ENCODE peak calls at places on chromosome 7, in eight cellular contexts. L is AG04449, I is left ventricle myocardium inferior, B is GM23338, E is B cell, K is AG09319, T is brain microvascular endothelial cell, S is colonic mucosa. P is an unnamed sample.

GRCh38 chr7:2384354-2385243 is 18.8 kb upstream of the CHST12 start:
- DNase-seq in S (no peak), B (peak), E (no peak), K (no peak), L (no peak), I (no peak), T (no peak), P (no peak)

GRCh38 chr7:151851160-151851751 is 25.7 kb downstream of the PRKAG2 start:
- DNase-seq in L (no peak), K (no peak), I (peak), S (no peak), T (no peak), B (no peak), E (peak), P (no peak)

GRCh38 chr7:141359740-141360413 is 191.3 kb upstream of the AGK start:
- DNase-seq in I (no peak), B (no peak), K (no peak), E (no peak), T (peak), L (no peak), S (no peak), P (no peak)

GRCh38 chr7:22549051-22549450 is 49.1 kb upstream of the STEAP1B start:
- DNase-seq in E (no peak), B (peak), T (no peak), I (no peak), K (no peak), S (no peak), L (no peak), P (no peak)

GRCh38 chr7:52639126-52639525 is 396.3 kb upstream of the POM121L12 start:
- DNase-seq in K (no peak), B (peak), T (no peak), I (no peak), S (no peak), L (no peak), E (no peak), P (no peak)

GRCh38 chr7:36512607-36513006 is 122.9 kb downstream of the ANLN start:
- DNase-seq in S (no peak), B (no peak), I (no peak), E (no peak), T (no peak), K (no peak), L (no peak), P (no peak)

GRCh38 chr7:157086508-157087187 is 52.1 kb upstream of the UBE3C start:
- DNase-seq in T (no peak), K (no peak), S (no peak), I (no peak), L (no peak), B (no peak), E (no peak), P (no peak)

GRCh38 chr7:33842141-33842540 is 63.2 kb upstream of the BMPER start:
- DNase-seq in S (no peak), B (no peak), K (no peak), L (no peak), E (no peak), T (no peak), I (no peak), P (no peak)

GRCh38 chr7:100855515-100855914 is 3.0 kb downstream of the SLC12A9 start:
- DNase-seq in L (no peak), I (no peak), S (no peak), T (no peak), B (no peak), E (no peak), K (no peak), P (no peak)

GRCh38 chr7:129644634-129645230 is 33.2 kb downstream of the NRF1 start:
- DNase-seq in K (no peak), L (no peak), E (no peak), B (peak), S (no peak), I (no peak), T (peak), P (no peak)

GRCh38 chr7:98569606-98570337 is 47.3 kb upstream of the NPTX2 start:
- DNase-seq in K (no peak), E (no peak), B (no peak), T (no peak), L (no peak), I (peak), S (no peak), P (no peak)

GRCh38 chr7:44280993-44281721 is 44.2 kb downstream of the CAMK2B start:
- DNase-seq in T (no peak), K (no peak), S (no peak), L (no peak), I (peak), E (no peak), B (no peak), P (no peak)

GRCh38 chr7:156919132-156919713 is 26.2 kb upstream of the LMBR1 start:
- DNase-seq in L (no peak), I (no peak), K (no peak), S (no peak), T (no peak), B (no peak), E (no peak), P (no peak)

GRCh38 chr7:37956791-37957190 is 36.4 kb downstream of the EPDR1 start:
- DNase-seq in L (no peak), E (no peak), K (no peak), T (no peak), B (no peak), I (no peak), S (no peak), P (no peak)

GRCh38 chr7:134829381-134829986 is 50.0 kb downstream of the CALD1 start:
- DNase-seq in E (no peak), S (no peak), L (no peak), T (no peak), K (no peak), B (no peak), I (no peak), P (no peak)

GRCh38 chr7:38192347-38192746 is 14.3 kb downstream of the STARD3NL start:
- DNase-seq in B (no peak), T (no peak), I (no peak), L (no peak), S (no peak), K (no peak), E (no peak), P (no peak)

GRCh38 chr7:129836983-129837382 is 115.8 kb downstream of the UBE2H start:
- DNase-seq in L (no peak), K (no peak), B (no peak), E (no peak), T (no peak), I (no peak), S (no peak), P (no peak)

GRCh38 chr7:20831451-20831850 is 44.8 kb upstream of the SP8 start:
- DNase-seq in B (no peak), I (no peak), K (no peak), E (no peak), T (no peak), L (no peak), S (no peak), P (no peak)

GRCh38 chr7:20835111-20835750 is 48.5 kb upstream of the SP8 start:
- DNase-seq in S (no peak), T (no peak), L (no peak), B (peak), K (no peak), E (no peak), I (no peak), P (no peak)

GRCh38 chr7:20839196-20839735 is 52.6 kb upstream of the SP8 start:
- DNase-seq in E (no peak), K (no peak), T (no peak), I (no peak), S (no peak), L (no peak), B (no peak), P (no peak)

GRCh38 chr7:20831976-20832375 is 45.3 kb upstream of the SP8 start:
- DNase-seq in E (no peak), T (no peak), K (no peak), I (no peak), L (no peak), S (no peak), B (peak), P (no peak)

GRCh38 chr7:20834656-20835055 is 48.0 kb upstream of the SP8 start:
- DNase-seq in L (no peak), K (no peak), S (no peak), B (peak), E (no peak), I (no peak), T (no peak), P (no peak)
- TF ChIP-seq CTCF in L (no peak), K (no peak), S (no peak), B (peak), E (no peak), I (no peak), T (no peak), P (peak)

GRCh38 chr7:96695581-96695980 is 14.1 kb downstream of the SEM1 start:
- DNase-seq in K (no peak), S (no peak), B (no peak), T (no peak), E (no peak), L (no peak), I (no peak), P (no peak)

GRCh38 chr7:96699219-96699871 is 10.3 kb downstream of the SEM1 start:
- DNase-seq in L (no peak), I (no peak), T (no peak), E (no peak), S (no peak), K (no peak), B (no peak), P (no peak)

GRCh38 chr7:96701258-96701657 is 8.4 kb downstream of the SEM1 start:
- DNase-seq in T (no peak), I (no peak), B (peak), S (no peak), E (no peak), L (no peak), K (no peak), P (no peak)

GRCh38 chr7:96700516-96700915 is 9.1 kb downstream of the SEM1 start:
- DNase-seq in T (no peak), B (no peak), S (no peak), E (no peak), K (no peak), L (no peak), I (no peak), P (no peak)

GRCh38 chr7:96697822-96698221 is 11.8 kb downstream of the SEM1 start:
- DNase-seq in B (no peak), E (no peak), I (no peak), K (no peak), S (no peak), L (no peak), T (no peak), P (no peak)
- TF ChIP-seq CTCF in B (no peak), E (no peak), I (no peak), K (no peak), S (no peak), L (no peak), T (no peak), P (no peak)

GRCh38 chr7:29588900-29589696 is 25.5 kb downstream of the PRR15 start:
- DNase-seq in I (no peak), B (peak), L (no peak), E (peak), S (peak), T (peak), K (no peak), P (peak)
- TF ChIP-seq CTCF in I (peak), B (peak), L (peak), E (peak), S (peak), T (peak), K (peak), P (peak)

GRCh38 chr7:3397324-3397723 is 96.3 kb downstream of the SDK1 start:
- DNase-seq in E (no peak), K (no peak), T (no peak), B (no peak), L (no peak), I (no peak), S (no peak), P (no peak)

GRCh38 chr7:3393862-3394261 is 92.8 kb downstream of the SDK1 start:
- DNase-seq in B (no peak), L (no peak), S (no peak), E (no peak), K (no peak), T (no peak), I (no peak), P (no peak)

GRCh38 chr7:3404490-3404889 is 103.4 kb downstream of the SDK1 start:
- DNase-seq in I (no peak), B (no peak), T (peak), S (no peak), L (no peak), K (peak), E (no peak), P (no peak)

DNA sequence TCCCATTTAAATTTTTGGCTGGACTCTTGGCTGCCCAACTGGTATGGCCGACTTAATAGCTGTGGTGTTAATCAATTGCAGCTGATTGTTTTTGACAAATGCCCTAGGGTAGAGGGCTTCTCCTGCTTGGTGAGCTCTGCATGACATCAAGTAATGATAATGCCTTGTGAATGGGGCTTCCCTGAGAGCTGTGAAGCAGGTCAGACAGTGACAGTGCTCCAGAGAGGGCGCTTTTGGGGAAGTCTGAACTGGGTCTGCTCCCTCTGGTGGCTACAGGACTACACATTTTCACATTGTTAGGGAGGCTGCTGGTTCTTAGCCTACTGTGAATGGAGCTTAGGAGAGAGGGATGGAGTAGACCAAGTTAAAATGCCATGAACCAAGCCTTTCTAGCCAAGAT is 98.8 kb downstream of the SDK1 start:
- DNase-seq in S (no peak), I (no peak), L (no peak), E (no peak), K (no peak), B (peak), T (peak), P (no peak)
- TF ChIP-seq CTCF in S (no peak), I (peak), L (no peak), E (no peak), K (peak), B (peak), T (peak), P (peak)